ENCODE peak calls at places on chromosomes 11 and 22, in six cellular contexts. D, O, S, T, U and X are unnamed samples.
A peak's percentile ranks its signal among the peaks of the same experiment; 100 is the strongest.

GRCh38 chr11:19816817-19817216 is 104.2 kb downstream of the NAV2 start:
- DNase-seq in D (no peak), O (no peak), S (no peak), T (no peak), U (no peak), X (no peak)

GRCh38 chr11:69378303-69379141 is 84.6 kb downstream of the MYEOV start:
- DNase-seq in D (no peak), O (no peak), S (no peak), T (no peak), U (no peak), X (no peak)

GRCh38 chr22:30541979-30542810 is 4.3 kb downstream of the SEC14L6 start:
- DNase-seq in D (no peak), O (peak; percentile 28), S (no peak), T (no peak), U (peak; percentile 25), X (no peak)

GRCh38 chr22:44172370-44173108 is 8.2 kb upstream of the PARVG start:
- DNase-seq in D (peak; percentile 93), O (no peak), S (peak; percentile 52), T (no peak), U (no peak), X (no peak)

GRCh38 chr11:128520206-128520885 is 67.0 kb downstream of the ETS1 start:
- DNase-seq in D (no peak), O (no peak), S (no peak), T (no peak), U (no peak), X (no peak)

GRCh38 chr22:31496735-31497146 is 405 bp downstream of the SFI1 start:
- DNase-seq in D (no peak), O (no peak), S (no peak), T (no peak), U (peak; percentile 14), X (no peak)

GRCh38 chr22:41096391-41096790 is 4.0 kb downstream of the EP300 start:
- DNase-seq in D (no peak), O (no peak), S (no peak), T (no peak), U (no peak), X (no peak)

GRCh38 chr22:35299717-35300497 is at the start of gene TOM1:
- DNase-seq in D (peak; percentile 97), O (peak; percentile 99), S (peak; percentile 99), T (peak; percentile 97), U (peak; percentile 99), X (peak; percentile 99)

GRCh38 chr22:28105396-28105795 is 186.3 kb upstream of the PITPNB start:
- DNase-seq in D (no peak), O (no peak), S (no peak), T (no peak), U (peak; percentile 84), X (no peak)

GRCh38 chr11:69320756-69321741 is 27.1 kb downstream of the MYEOV start:
- DNase-seq in D (no peak), O (peak; percentile 48), S (no peak), T (no peak), U (no peak), X (peak; percentile 47)

GRCh38 chr22:47850644-47851151 is 1088.2 kb downstream of the TBC1D22A start:
- DNase-seq in D (no peak), O (no peak), S (no peak), T (no peak), U (no peak), X (no peak)

GRCh38 chr11:68436985-68437926 is 23.3 kb upstream of the PPP6R3 start:
- DNase-seq in D (peak; percentile 28), O (peak; percentile 76), S (no peak), T (peak; percentile 17), U (peak; percentile 89), X (peak; percentile 65)

GRCh38 chr11:12769834-12770345 is 95.7 kb downstream of the TEAD1 start:
- DNase-seq in D (no peak), O (peak; percentile 95), S (no peak), T (peak; percentile 35), U (peak; percentile 90), X (peak; percentile 77)

GRCh38 chr11:20762112-20762511 is 92.7 kb downstream of the NELL1 start:
- DNase-seq in D (no peak), O (no peak), S (no peak), T (no peak), U (no peak), X (no peak)

GRCh38 chr22:50085211-50085999 is at the start of gene MLC1:
- DNase-seq in D (peak; percentile 54), O (peak; percentile 88), S (no peak), T (no peak), U (peak; percentile 72), X (no peak)

GRCh38 chr11:128164090-128164741 is 423.1 kb downstream of the ETS1 start:
- DNase-seq in D (no peak), O (no peak), S (no peak), T (no peak), U (no peak), X (no peak)

GRCh38 chr22:17281026-17281809 is 62.0 kb upstream of the ADA2 start:
- DNase-seq in D (peak; percentile 63), O (no peak), S (no peak), T (no peak), U (no peak), X (no peak)

GRCh38 chr11:64445651-64446050 is 86.7 kb downstream of the RPS6KA4 start:
- DNase-seq in D (no peak), O (no peak), S (no peak), T (no peak), U (no peak), X (no peak)

GRCh38 chr11:45655347-45655756 is 10.1 kb downstream of the CHST1 start:
- DNase-seq in D (peak; percentile 16), O (peak; percentile 44), S (peak; percentile 62), T (peak; percentile 80), U (peak; percentile 79), X (peak; percentile 51)

GRCh38 chr22:39579909-39580571 is 9.5 kb downstream of the CACNA1I start:
- DNase-seq in D (no peak), O (no peak), S (no peak), T (no peak), U (no peak), X (no peak)

GRCh38 chr11:96827164-96827563 is 437.4 kb downstream of the JRKL start:
- DNase-seq in D (no peak), O (peak; percentile 22), S (no peak), T (no peak), U (peak; percentile 72), X (peak; percentile 5)

GRCh38 chr22:19853879-19854777 is 546 bp downstream of the GNB1L start:
- DNase-seq in D (no peak), O (no peak), S (no peak), T (no peak), U (no peak), X (no peak)

GRCh38 chr11:63508009-63508408 is 2.1 kb downstream of the LGALS12 start:
- DNase-seq in D (no peak), O (no peak), S (no peak), T (peak; percentile 72), U (peak; percentile 65), X (peak; percentile 24)

GRCh38 chr22:47633111-47633510 is 870.7 kb downstream of the TBC1D22A start:
- DNase-seq in D (no peak), O (no peak), S (no peak), T (no peak), U (no peak), X (no peak)

GRCh38 chr11:78312712-78313111 is 104.9 kb downstream of the GAB2 start:
- DNase-seq in D (no peak), O (no peak), S (no peak), T (no peak), U (no peak), X (no peak)

GRCh38 chr22:46769191-46769675 is 6.8 kb downstream of the TBC1D22A start:
- DNase-seq in D (no peak), O (no peak), S (no peak), T (no peak), U (no peak), X (no peak)

GRCh38 chr11:73218106-73218829 is at the start of gene P2RY2:
- DNase-seq in D (peak; percentile 86), O (peak; percentile 38), S (peak; percentile 31), T (peak; percentile 82), U (peak; percentile 31), X (no peak)
- TF ChIP-seq CTCF in D (no peak), O (no peak), S (peak; percentile 39), T (peak; percentile 67), U (peak; percentile 42), X (peak; percentile 64)

GRCh38 chr11:29271616-29272015 is 745.2 kb downstream of the KCNA4 start:
- DNase-seq in D (no peak), O (peak; percentile 74), S (no peak), T (no peak), U (no peak), X (no peak)

GRCh38 chr11:29268733-29269132 is 748.1 kb downstream of the KCNA4 start:
- DNase-seq in D (no peak), O (no peak), S (no peak), T (no peak), U (no peak), X (no peak)

DNA sequence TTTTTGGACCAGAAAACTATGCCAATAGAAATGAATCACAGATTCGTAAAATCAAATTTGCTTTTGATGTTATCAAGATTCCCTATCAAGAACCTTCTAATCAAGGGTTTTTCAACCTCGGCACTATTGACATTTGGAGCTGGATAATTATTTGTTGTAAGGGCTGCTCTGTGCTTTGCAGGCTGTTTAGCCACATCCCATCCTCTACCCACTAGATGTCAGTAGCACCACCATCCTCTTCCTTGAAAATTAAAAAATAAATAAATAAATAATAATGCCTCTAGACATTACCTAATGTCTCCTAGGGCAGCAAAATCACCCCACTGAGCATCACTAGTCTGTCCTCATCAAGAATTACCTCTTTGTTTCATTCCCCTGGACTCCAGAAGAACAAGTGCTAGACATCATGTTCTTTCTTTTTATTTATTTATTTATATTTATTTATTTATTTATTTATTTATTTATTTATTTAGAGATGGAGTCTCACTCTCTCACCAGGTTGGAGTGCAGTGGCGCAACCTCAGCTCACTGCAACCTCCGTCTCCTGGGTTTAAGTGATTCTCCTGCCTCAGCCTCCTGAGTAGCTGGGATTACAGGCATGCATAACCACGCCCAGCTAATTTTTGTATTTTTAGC is 744.7 kb downstream of the KCNA4 start:
- DNase-seq in D (no peak), O (peak; percentile 54), S (no peak), T (peak; percentile 17), U (peak; percentile 63), X (peak; percentile 59)
- TF ChIP-seq CTCF in D (no peak), O (peak; percentile 44), S (no peak), T (no peak), U (peak; percentile 67), X (peak; percentile 80)

GRCh38 chr22:45284705-45285305 is at the start of gene UPK3A:
- DNase-seq in D (no peak), O (no peak), S (no peak), T (peak; percentile 93), U (peak; percentile 10), X (no peak)
- TF ChIP-seq CTCF in D (no peak), O (no peak), S (no peak), T (no peak), U (no peak), X (no peak)

DNA sequence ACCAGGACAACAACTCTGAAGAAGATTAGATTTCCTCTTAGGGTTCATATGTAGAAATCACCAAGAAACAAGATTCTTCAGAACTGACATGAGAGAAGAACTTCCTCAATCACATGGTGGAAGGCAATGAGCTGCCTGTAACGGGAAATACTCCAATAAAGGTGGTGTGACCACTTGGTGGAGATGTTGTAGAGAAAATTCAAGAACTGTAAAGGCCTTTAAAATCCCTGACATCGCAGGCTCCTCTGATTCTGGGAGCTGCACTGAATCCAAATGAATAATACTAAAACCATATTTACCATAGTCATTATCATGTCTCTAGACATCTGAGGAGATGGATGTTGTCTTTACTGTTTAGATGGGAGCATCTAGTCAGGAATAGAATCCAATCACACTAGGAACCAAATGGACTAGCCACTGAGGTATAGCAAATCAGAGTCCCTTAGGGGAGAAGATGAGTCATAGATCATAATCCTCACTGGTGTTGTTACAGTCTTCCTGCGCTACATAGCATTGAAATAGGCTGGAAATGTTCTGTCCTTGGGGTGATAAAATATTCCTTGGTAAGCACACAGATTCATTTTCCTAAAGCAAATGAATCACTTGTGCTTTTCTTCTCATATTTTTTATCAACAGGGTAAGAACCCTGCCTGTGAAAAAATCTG is 321.6 kb upstream of the TENM4 start:
- DNase-seq in D (no peak), O (no peak), S (no peak), T (no peak), U (no peak), X (no peak)
- TF ChIP-seq CTCF in D (no peak), O (no peak), S (no peak), T (no peak), U (no peak), X (no peak)